ENCODE peak calls at places on chromosome 13, in nine cellular contexts. One of them, this sample, is unnamed.

GRCh38 chr13:25928941-25929505 is 122.8 kb downstream of the SHISA2 start:
- DNase-seq in astrocyte of the spinal cord: peak; percentile 43
- DNase-seq in astrocyte of the cerebellum: no peak
- DNase-seq in heart right ventricle: no peak
- DNase-seq in vagina: no peak
- DNase-seq in mammary epithelial cell: no peak
- DNase-seq in CD8-positive, alpha-beta T cell: no peak
- DNase-seq in cardiac muscle cell: no peak
- DNase-seq in chondrocyte: no peak
- DNase-seq in this sample: peak; percentile 14

GRCh38 chr13:107680115-107680514 is 535.2 kb downstream of the LIG4 start:
- DNase-seq in astrocyte of the cerebellum: no peak
- DNase-seq in heart right ventricle: no peak
- DNase-seq in chondrocyte: no peak
- DNase-seq in cardiac muscle cell: peak; percentile 3
- DNase-seq in CD8-positive, alpha-beta T cell: no peak
- DNase-seq in astrocyte of the spinal cord: peak; percentile 3
- DNase-seq in mammary epithelial cell: no peak
- DNase-seq in vagina: no peak
- DNase-seq in this sample: no peak

GRCh38 chr13:27635256-27635655 is 13.6 kb downstream of the POLR1D start:
- DNase-seq in astrocyte of the spinal cord: no peak
- DNase-seq in chondrocyte: no peak
- DNase-seq in CD8-positive, alpha-beta T cell: no peak
- DNase-seq in cardiac muscle cell: no peak
- DNase-seq in vagina: no peak
- DNase-seq in mammary epithelial cell: no peak
- DNase-seq in astrocyte of the cerebellum: no peak
- DNase-seq in heart right ventricle: no peak
- DNase-seq in this sample: no peak

GRCh38 chr13:36954542-36954941 is 34.5 kb upstream of the SMAD9 start:
- DNase-seq in heart right ventricle: no peak
- DNase-seq in CD8-positive, alpha-beta T cell: no peak
- DNase-seq in cardiac muscle cell: no peak
- DNase-seq in astrocyte of the cerebellum: no peak
- DNase-seq in vagina: no peak
- DNase-seq in chondrocyte: no peak
- DNase-seq in mammary epithelial cell: no peak
- DNase-seq in astrocyte of the spinal cord: no peak
- DNase-seq in this sample: no peak

GRCh38 chr13:113425931-113426590 is 27.2 kb downstream of the ADPRHL1 start:
- DNase-seq in cardiac muscle cell: no peak
- DNase-seq in CD8-positive, alpha-beta T cell: no peak
- DNase-seq in mammary epithelial cell: no peak
- DNase-seq in chondrocyte: peak; percentile 90
- DNase-seq in vagina: no peak
- DNase-seq in heart right ventricle: no peak
- DNase-seq in astrocyte of the cerebellum: no peak
- DNase-seq in astrocyte of the spinal cord: no peak
- DNase-seq in this sample: no peak

GRCh38 chr13:97434417-97435296 is 688 bp downstream of the RAP2A start:
- DNase-seq in chondrocyte: peak; percentile 84
- DNase-seq in CD8-positive, alpha-beta T cell: peak; percentile 26
- DNase-seq in cardiac muscle cell: peak; percentile 33
- DNase-seq in vagina: peak; percentile 91
- DNase-seq in astrocyte of the cerebellum: no peak
- DNase-seq in heart right ventricle: peak; percentile 26
- DNase-seq in astrocyte of the spinal cord: peak; percentile 37
- DNase-seq in mammary epithelial cell: peak; percentile 25
- DNase-seq in this sample: no peak

GRCh38 chr13:110560606-110561334 is 752 bp downstream of the RAB20 start:
- DNase-seq in vagina: no peak
- DNase-seq in CD8-positive, alpha-beta T cell: no peak
- DNase-seq in astrocyte of the cerebellum: no peak
- DNase-seq in astrocyte of the spinal cord: no peak
- DNase-seq in cardiac muscle cell: peak; percentile 36
- DNase-seq in mammary epithelial cell: peak; percentile 25
- DNase-seq in heart right ventricle: peak; percentile 25
- DNase-seq in chondrocyte: no peak
- DNase-seq in this sample: no peak

GRCh38 chr13:25660996-25661395 is 289.2 kb downstream of the ATP8A2 start:
- DNase-seq in heart right ventricle: no peak
- DNase-seq in chondrocyte: no peak
- DNase-seq in CD8-positive, alpha-beta T cell: no peak
- DNase-seq in astrocyte of the spinal cord: no peak
- DNase-seq in cardiac muscle cell: no peak
- DNase-seq in mammary epithelial cell: no peak
- DNase-seq in astrocyte of the cerebellum: no peak
- DNase-seq in vagina: no peak
- DNase-seq in this sample: no peak

GRCh38 chr13:113209880-113210421 is 538 bp downstream of the CUL4A start:
- DNase-seq in heart right ventricle: no peak
- DNase-seq in astrocyte of the spinal cord: peak; percentile 45
- DNase-seq in CD8-positive, alpha-beta T cell: peak; percentile 60
- DNase-seq in mammary epithelial cell: peak; percentile 74
- DNase-seq in chondrocyte: no peak
- DNase-seq in astrocyte of the cerebellum: no peak
- DNase-seq in cardiac muscle cell: peak; percentile 59
- DNase-seq in vagina: no peak
- DNase-seq in this sample: no peak

GRCh38 chr13:112844879-112845278 is 124.1 kb upstream of the MCF2L start:
- DNase-seq in astrocyte of the spinal cord: no peak
- DNase-seq in vagina: no peak
- DNase-seq in mammary epithelial cell: no peak
- DNase-seq in astrocyte of the cerebellum: no peak
- DNase-seq in cardiac muscle cell: no peak
- DNase-seq in chondrocyte: no peak
- DNase-seq in CD8-positive, alpha-beta T cell: no peak
- DNase-seq in heart right ventricle: no peak
- DNase-seq in this sample: no peak

GRCh38 chr13:29991343-29991742 is 140.9 kb upstream of the UBL3 start:
- DNase-seq in astrocyte of the spinal cord: peak; percentile 92
- DNase-seq in astrocyte of the cerebellum: peak; percentile 91
- DNase-seq in vagina: no peak
- DNase-seq in CD8-positive, alpha-beta T cell: no peak
- DNase-seq in mammary epithelial cell: peak; percentile 90
- DNase-seq in heart right ventricle: no peak
- DNase-seq in chondrocyte: no peak
- DNase-seq in cardiac muscle cell: peak; percentile 62
- DNase-seq in this sample: peak; percentile 91

GRCh38 chr13:93172109-93172508 is 54.5 kb upstream of the GPC6 start:
- DNase-seq in cardiac muscle cell: no peak
- DNase-seq in CD8-positive, alpha-beta T cell: no peak
- DNase-seq in astrocyte of the cerebellum: no peak
- DNase-seq in mammary epithelial cell: no peak
- DNase-seq in vagina: no peak
- DNase-seq in astrocyte of the spinal cord: no peak
- DNase-seq in chondrocyte: no peak
- DNase-seq in heart right ventricle: no peak
- DNase-seq in this sample: no peak

GRCh38 chr13:21458457-21458815 is 667 bp downstream of the ZDHHC20 start:
- DNase-seq in cardiac muscle cell: no peak
- DNase-seq in vagina: no peak
- DNase-seq in chondrocyte: no peak
- DNase-seq in heart right ventricle: peak; percentile 23
- DNase-seq in astrocyte of the spinal cord: no peak
- DNase-seq in CD8-positive, alpha-beta T cell: peak; percentile 19
- DNase-seq in mammary epithelial cell: peak; percentile 56
- DNase-seq in astrocyte of the cerebellum: no peak
- DNase-seq in this sample: no peak

GRCh38 chr13:80408270-80408669 is 67.3 kb upstream of the SPRY2 start:
- DNase-seq in astrocyte of the cerebellum: no peak
- DNase-seq in chondrocyte: no peak
- DNase-seq in CD8-positive, alpha-beta T cell: no peak
- DNase-seq in heart right ventricle: no peak
- DNase-seq in vagina: no peak
- DNase-seq in cardiac muscle cell: no peak
- DNase-seq in mammary epithelial cell: no peak
- DNase-seq in astrocyte of the spinal cord: no peak
- DNase-seq in this sample: no peak

DNA sequence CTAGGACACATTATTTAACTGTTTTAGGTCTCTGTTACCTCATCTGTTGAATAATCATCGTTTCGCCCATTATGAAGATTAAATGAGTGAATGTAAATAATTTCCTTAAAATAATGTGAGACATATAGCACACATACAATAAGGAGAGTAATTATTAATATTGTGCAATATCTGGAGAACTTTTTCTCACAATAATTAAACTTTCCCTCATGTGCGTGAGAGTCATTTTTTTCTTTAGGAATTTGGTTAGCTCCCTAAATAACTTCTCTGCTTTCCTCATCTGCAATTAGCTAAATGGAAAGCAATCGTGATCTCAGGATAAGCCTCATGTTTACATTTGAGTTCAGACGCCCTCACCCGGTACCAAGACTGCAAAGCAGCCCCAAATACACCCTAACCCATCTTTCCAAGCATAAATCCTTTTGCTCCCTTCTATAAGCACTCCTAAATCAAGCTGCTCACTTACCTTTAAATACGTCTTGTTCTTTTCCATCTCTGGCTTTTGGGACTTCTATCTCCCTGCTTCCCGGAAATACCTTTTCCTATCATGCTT is 78.8 kb downstream of the MZT1 start:
- DNase-seq in vagina: no peak
- DNase-seq in astrocyte of the spinal cord: no peak
- DNase-seq in cardiac muscle cell: peak; percentile 1
- DNase-seq in CD8-positive, alpha-beta T cell: no peak
- DNase-seq in mammary epithelial cell: no peak
- DNase-seq in heart right ventricle: no peak
- DNase-seq in chondrocyte: no peak
- DNase-seq in astrocyte of the cerebellum: no peak
- DNase-seq in this sample: no peak
- TF ChIP-seq CTCF in vagina: no peak
- TF ChIP-seq CTCF in astrocyte of the spinal cord: peak; percentile 29
- TF ChIP-seq CTCF in cardiac muscle cell: peak; percentile 18
- TF ChIP-seq CTCF in CD8-positive, alpha-beta T cell: no peak
- TF ChIP-seq CTCF in mammary epithelial cell: peak; percentile 33
- TF ChIP-seq CTCF in heart right ventricle: no peak
- TF ChIP-seq CTCF in chondrocyte: peak; percentile 41
- TF ChIP-seq CTCF in astrocyte of the cerebellum: peak; percentile 47
- TF ChIP-seq CTCF in this sample: no peak

GRCh38 chr13:73136776-73137175 is 78.0 kb downstream of the KLF5 start:
- DNase-seq in heart right ventricle: no peak
- DNase-seq in CD8-positive, alpha-beta T cell: no peak
- DNase-seq in astrocyte of the spinal cord: no peak
- DNase-seq in chondrocyte: no peak
- DNase-seq in mammary epithelial cell: no peak
- DNase-seq in vagina: no peak
- DNase-seq in astrocyte of the cerebellum: no peak
- DNase-seq in cardiac muscle cell: no peak
- DNase-seq in this sample: no peak

GRCh38 chr13:73129023-73129422 is 70.2 kb downstream of the KLF5 start:
- DNase-seq in astrocyte of the spinal cord: no peak
- DNase-seq in heart right ventricle: no peak
- DNase-seq in chondrocyte: no peak
- DNase-seq in vagina: no peak
- DNase-seq in mammary epithelial cell: no peak
- DNase-seq in cardiac muscle cell: no peak
- DNase-seq in astrocyte of the cerebellum: no peak
- DNase-seq in CD8-positive, alpha-beta T cell: no peak
- DNase-seq in this sample: no peak

GRCh38 chr13:73133536-73133935 is 74.7 kb downstream of the KLF5 start:
- DNase-seq in astrocyte of the cerebellum: no peak
- DNase-seq in cardiac muscle cell: no peak
- DNase-seq in mammary epithelial cell: peak; percentile 72
- DNase-seq in chondrocyte: no peak
- DNase-seq in astrocyte of the spinal cord: no peak
- DNase-seq in CD8-positive, alpha-beta T cell: no peak
- DNase-seq in heart right ventricle: no peak
- DNase-seq in vagina: no peak
- DNase-seq in this sample: no peak

GRCh38 chr13:73131247-73131646 is 72.4 kb downstream of the KLF5 start:
- DNase-seq in cardiac muscle cell: no peak
- DNase-seq in chondrocyte: no peak
- DNase-seq in mammary epithelial cell: no peak
- DNase-seq in vagina: no peak
- DNase-seq in CD8-positive, alpha-beta T cell: no peak
- DNase-seq in heart right ventricle: no peak
- DNase-seq in astrocyte of the spinal cord: no peak
- DNase-seq in astrocyte of the cerebellum: no peak
- DNase-seq in this sample: no peak
- TF ChIP-seq CTCF in cardiac muscle cell: no peak
- TF ChIP-seq CTCF in chondrocyte: no peak
- TF ChIP-seq CTCF in mammary epithelial cell: no peak
- TF ChIP-seq CTCF in vagina: no peak
- TF ChIP-seq CTCF in CD8-positive, alpha-beta T cell: no peak
- TF ChIP-seq CTCF in heart right ventricle: no peak
- TF ChIP-seq CTCF in astrocyte of the spinal cord: no peak
- TF ChIP-seq CTCF in astrocyte of the cerebellum: no peak
- TF ChIP-seq CTCF in this sample: no peak

GRCh38 chr13:48654511-48654910 is 782 bp downstream of the CYSLTR2 start:
- DNase-seq in astrocyte of the spinal cord: no peak
- DNase-seq in CD8-positive, alpha-beta T cell: no peak
- DNase-seq in chondrocyte: no peak
- DNase-seq in cardiac muscle cell: peak; percentile 53
- DNase-seq in vagina: no peak
- DNase-seq in astrocyte of the cerebellum: no peak
- DNase-seq in mammary epithelial cell: no peak
- DNase-seq in heart right ventricle: no peak
- DNase-seq in this sample: no peak
- TF ChIP-seq CTCF in astrocyte of the spinal cord: no peak
- TF ChIP-seq CTCF in CD8-positive, alpha-beta T cell: no peak
- TF ChIP-seq CTCF in chondrocyte: no peak
- TF ChIP-seq CTCF in cardiac muscle cell: no peak
- TF ChIP-seq CTCF in vagina: no peak
- TF ChIP-seq CTCF in astrocyte of the cerebellum: no peak
- TF ChIP-seq CTCF in mammary epithelial cell: no peak
- TF ChIP-seq CTCF in heart right ventricle: no peak
- TF ChIP-seq CTCF in this sample: no peak

GRCh38 chr13:46143239-46143701 is 38.4 kb upstream of the CPB2 start:
- DNase-seq in mammary epithelial cell: no peak
- DNase-seq in cardiac muscle cell: no peak
- DNase-seq in vagina: no peak
- DNase-seq in chondrocyte: no peak
- DNase-seq in heart right ventricle: no peak
- DNase-seq in astrocyte of the spinal cord: no peak
- DNase-seq in CD8-positive, alpha-beta T cell: no peak
- DNase-seq in astrocyte of the cerebellum: no peak
- DNase-seq in this sample: no peak

GRCh38 chr13:46150134-46150693 is 31.8 kb downstream of the LCP1 start:
- DNase-seq in chondrocyte: no peak
- DNase-seq in astrocyte of the cerebellum: no peak
- DNase-seq in astrocyte of the spinal cord: no peak
- DNase-seq in heart right ventricle: no peak
- DNase-seq in cardiac muscle cell: no peak
- DNase-seq in vagina: no peak
- DNase-seq in mammary epithelial cell: no peak
- DNase-seq in CD8-positive, alpha-beta T cell: no peak
- DNase-seq in this sample: no peak

GRCh38 chr13:46149272-46150133 is 32.5 kb downstream of the LCP1 start:
- DNase-seq in heart right ventricle: no peak
- DNase-seq in chondrocyte: no peak
- DNase-seq in astrocyte of the cerebellum: peak; percentile 96
- DNase-seq in astrocyte of the spinal cord: peak; percentile 83
- DNase-seq in vagina: no peak
- DNase-seq in CD8-positive, alpha-beta T cell: no peak
- DNase-seq in mammary epithelial cell: peak; percentile 84
- DNase-seq in cardiac muscle cell: no peak
- DNase-seq in this sample: no peak

GRCh38 chr13:46145950-46146349 is 36.0 kb downstream of the LCP1 start:
- DNase-seq in heart right ventricle: no peak
- DNase-seq in chondrocyte: no peak
- DNase-seq in cardiac muscle cell: no peak
- DNase-seq in vagina: no peak
- DNase-seq in mammary epithelial cell: no peak
- DNase-seq in CD8-positive, alpha-beta T cell: no peak
- DNase-seq in astrocyte of the spinal cord: no peak
- DNase-seq in astrocyte of the cerebellum: no peak
- DNase-seq in this sample: no peak

GRCh38 chr13:46146898-46147297 is 35.1 kb downstream of the LCP1 start:
- DNase-seq in CD8-positive, alpha-beta T cell: no peak
- DNase-seq in astrocyte of the cerebellum: no peak
- DNase-seq in mammary epithelial cell: peak; percentile 29
- DNase-seq in heart right ventricle: no peak
- DNase-seq in cardiac muscle cell: peak; percentile 42
- DNase-seq in astrocyte of the spinal cord: no peak
- DNase-seq in chondrocyte: no peak
- DNase-seq in vagina: no peak
- DNase-seq in this sample: no peak
- TF ChIP-seq CTCF in CD8-positive, alpha-beta T cell: no peak
- TF ChIP-seq CTCF in astrocyte of the cerebellum: peak; percentile 38
- TF ChIP-seq CTCF in mammary epithelial cell: peak; percentile 58
- TF ChIP-seq CTCF in heart right ventricle: no peak
- TF ChIP-seq CTCF in cardiac muscle cell: peak; percentile 47
- TF ChIP-seq CTCF in astrocyte of the spinal cord: no peak
- TF ChIP-seq CTCF in chondrocyte: peak; percentile 65
- TF ChIP-seq CTCF in vagina: no peak
- TF ChIP-seq CTCF in this sample: peak; percentile 35